ENCODE peak calls at places on chromosome 16, in seven cellular contexts. H is DMS153, Y is epithelial cell of esophagus, M is tibial nerve, F is NCI-H2171 treated with DMSO at 0.1 percent for 48 hours, Q is GOT3, R is stomach. W is an unnamed sample.

GRCh38 chr16:3131755-3132377 is 3.0 kb upstream of the ZNF213 start:
- DNase-seq in R (peak; percentile 48), M (no peak), F (peak; percentile 27), Q (no peak), Y (peak; percentile 59), H (no peak), W (no peak)

GRCh38 chr16:88650749-88651275 is at the start of gene CYBA:
- DNase-seq in R (peak; percentile 83), F (peak; percentile 33), Q (peak; percentile 23), M (peak; percentile 47), Y (peak; percentile 70), H (peak; percentile 39), W (no peak)

GRCh38 chr16:54150861-54151260 is 135.7 kb downstream of the IRX3 start:
- DNase-seq in F (no peak), R (no peak), H (no peak), M (no peak), Y (no peak), Q (no peak), W (no peak)

GRCh38 chr16:84836234-84836647 is 16.5 kb downstream of the CRISPLD2 start:
- DNase-seq in Q (peak; percentile 85), H (no peak), Y (peak; percentile 84), R (peak; percentile 51), F (no peak), M (peak; percentile 72), W (peak; percentile 72)

GRCh38 chr16:70018254-70018653 is 67.1 kb downstream of the CLEC18A start:
- DNase-seq in Y (peak; percentile 33), M (no peak), F (peak; percentile 14), R (no peak), H (no peak), Q (no peak), W (no peak)

GRCh38 chr16:84884311-84885023 is 64.7 kb downstream of the CRISPLD2 start:
- DNase-seq in Y (peak; percentile 13), M (peak; percentile 29), F (no peak), R (peak; percentile 53), Q (no peak), H (no peak), W (no peak)

GRCh38 chr16:3983081-3983520 is 102.6 kb upstream of the CREBBP start:
- DNase-seq in Q (no peak), R (peak; percentile 82), Y (peak; percentile 79), F (peak; percentile 28), M (peak; percentile 42), H (peak; percentile 67), W (no peak)

GRCh38 chr16:71540-72341 is 690 bp downstream of the RHBDF1 start:
- DNase-seq in R (peak; percentile 57), Y (peak; percentile 95), H (peak; percentile 49), Q (no peak), F (no peak), M (peak; percentile 86), W (no peak)

GRCh38 chr16:50210266-50211038 is 55.9 kb upstream of the ADCY7 start:
- DNase-seq in R (peak; percentile 81), M (peak; percentile 66), F (peak; percentile 73), Y (peak; percentile 79), H (no peak), Q (no peak), W (no peak)

GRCh38 chr16:30997000-30997886 is 12.2 kb downstream of the HSD3B7 start:
- DNase-seq in H (peak; percentile 26), R (peak; percentile 83), F (peak; percentile 39), Q (no peak), M (peak; percentile 65), Y (peak; percentile 84), W (peak; percentile 45)

GRCh38 chr16:88415381-88416323 is 32.9 kb downstream of the ZNF469 start:
- DNase-seq in Y (no peak), M (no peak), F (peak; percentile 36), H (no peak), Q (no peak), R (no peak), W (no peak)

GRCh38 chr16:24075929-24076716 is 180.0 kb upstream of the CACNG3 start:
- DNase-seq in M (no peak), Q (no peak), R (no peak), Y (no peak), F (no peak), H (peak; percentile 57), W (no peak)

GRCh38 chr16:80263848-80264694 is 276.7 kb upstream of the DYNLRB2 start:
- DNase-seq in F (no peak), M (no peak), H (no peak), R (no peak), Q (no peak), Y (peak; percentile 34), W (no peak)

GRCh38 chr16:56048425-56049100 is 142.7 kb upstream of the GNAO1 start:
- DNase-seq in F (no peak), M (no peak), R (no peak), H (no peak), Q (no peak), Y (no peak), W (no peak)

GRCh38 chr16:50526249-50526648 is 21.9 kb upstream of the NKD1 start:
- DNase-seq in R (peak; percentile 9), M (no peak), H (no peak), Y (no peak), F (no peak), Q (no peak), W (no peak)

GRCh38 chr16:50480206-50480605 is 68.0 kb upstream of the NKD1 start:
- DNase-seq in M (no peak), Y (no peak), H (no peak), R (no peak), Q (no peak), F (no peak), W (no peak)

GRCh38 chr16:89764711-89765201 is 43.4 kb downstream of the ZNF276 start:
- DNase-seq in H (no peak), Y (no peak), Q (no peak), F (no peak), R (peak; percentile 86), M (peak; percentile 21), W (peak; percentile 8)

GRCh38 chr16:67885545-67885944 is 860 bp downstream of the NRN1L start:
- DNase-seq in Y (no peak), Q (no peak), M (no peak), H (no peak), R (no peak), F (no peak), W (no peak)

GRCh38 chr16:21101631-21102420 is 48.8 kb downstream of the DNAH3 start:
- DNase-seq in M (no peak), Y (peak; percentile 40), R (peak; percentile 31), Q (no peak), H (no peak), F (no peak), W (no peak)

GRCh38 chr16:73254983-73255382 is 207.1 kb upstream of the ZFHX3 start:
- DNase-seq in F (no peak), M (no peak), R (no peak), H (peak; percentile 64), Q (no peak), Y (peak; percentile 7), W (no peak)

GRCh38 chr16:11386791-11387546 is 41.7 kb downstream of the RMI2 start:
- DNase-seq in Q (no peak), F (no peak), H (no peak), Y (no peak), M (no peak), R (peak; percentile 57), W (no peak)

GRCh38 chr16:58110590-58111330 is 18.4 kb downstream of the CFAP20 start:
- DNase-seq in H (no peak), F (no peak), M (no peak), R (peak; percentile 23), Q (no peak), Y (peak; percentile 59), W (no peak)

GRCh38 chr16:66735891-66736290 is 15.5 kb downstream of the DYNC1LI2 start:
- DNase-seq in Y (peak; percentile 75), F (no peak), H (no peak), M (no peak), Q (no peak), R (no peak), W (no peak)

GRCh38 chr16:89073346-89074221 is 20.1 kb upstream of the ACSF3 start:
- DNase-seq in Y (no peak), Q (no peak), F (no peak), H (no peak), R (no peak), M (no peak), W (no peak)

GRCh38 chr16:89035698-89036570 is 57.7 kb upstream of the ACSF3 start:
- DNase-seq in Q (no peak), Y (no peak), F (no peak), M (no peak), H (no peak), R (no peak), W (no peak)

GRCh38 chr16:81451753-81452680 is 7.4 kb downstream of the CMIP start:
- DNase-seq in R (no peak), Y (no peak), F (no peak), Q (no peak), H (no peak), M (no peak), W (no peak)

GRCh38 chr16:84446086-84446485 is 58.4 kb downstream of the MEAK7 start:
- DNase-seq in M (no peak), R (no peak), Y (no peak), H (no peak), F (no peak), Q (no peak), W (no peak)

GRCh38 chr16:25066747-25067631 is 44.6 kb upstream of the LCMT1 start:
- DNase-seq in H (peak; percentile 22), R (peak; percentile 87), Y (peak; percentile 65), F (peak; percentile 56), Q (peak; percentile 13), M (peak; percentile 75), W (peak; percentile 25)

GRCh38 chr16:84940670-84941551 is 70.4 kb downstream of the ZDHHC7 start:
- DNase-seq in Q (no peak), Y (no peak), R (no peak), H (no peak), F (no peak), M (peak; percentile 62), W (no peak)

GRCh38 chr16:4283939-4284338 is 11.1 kb upstream of the TFAP4 start:
- DNase-seq in Q (no peak), F (no peak), M (no peak), H (no peak), R (no peak), Y (peak; percentile 49), W (no peak)

GRCh38 chr16:17224859-17225258 is 245.9 kb downstream of the XYLT1 start:
- DNase-seq in H (no peak), Q (peak; percentile 11), M (peak; percentile 44), R (peak; percentile 36), F (peak; percentile 83), Y (no peak), W (peak; percentile 9)

GRCh38 chr16:6835941-6836340 is 496.7 kb upstream of the RBFOX1 start:
- DNase-seq in Q (no peak), M (no peak), F (no peak), H (no peak), R (no peak), Y (no peak), W (no peak)